ENCODE peak calls at places on chromosome 20, in nine cellular contexts. F is lower lobe of right lung, R is fibroblast of lung, B is HepG2, N is heart left ventricle, D is spleen, E is ovary, O is dorsolateral prefrontal cortex, K is RWPE1. T is an unnamed sample.

GRCh38 chr20:36210561-36210960 is 25.7 kb upstream of the AAR2 start:
- DNase-seq in F (no peak), R (no peak), B (no peak), N (no peak), D (no peak), E (no peak), O (no peak), K (no peak), T (no peak)

GRCh38 chr20:2524435-2525272 is 11.7 kb upstream of the TMC2 start:
- DNase-seq in F (peak; percentile 93), R (peak; percentile 79), B (peak; percentile 77), N (peak; percentile 90), D (peak; percentile 98), E (peak; percentile 85), O (peak; percentile 79), K (peak; percentile 55), T (peak; percentile 38)

GRCh38 chr20:15740046-15740775 is 833.0 kb downstream of the KIF16B start:
- DNase-seq in F (no peak), R (no peak), B (no peak), N (no peak), D (no peak), E (no peak), O (no peak), K (peak; percentile 21), T (no peak)

GRCh38 chr20:17698419-17698818 is 1.3 kb upstream of the BANF2 start:
- DNase-seq in F (no peak), R (no peak), B (no peak), N (no peak), D (no peak), E (no peak), O (no peak), K (no peak), T (no peak)

GRCh38 chr20:44495802-44496481 is 20.3 kb downstream of the TTPAL start:
- DNase-seq in F (no peak), R (peak; percentile 93), B (no peak), N (no peak), D (no peak), E (no peak), O (no peak), K (peak; percentile 97), T (peak; percentile 88)

GRCh38 chr20:63737940-63738686 is 1.5 kb upstream of the SLC2A4RG start:
- DNase-seq in F (peak; percentile 59), R (no peak), B (peak; percentile 90), N (no peak), D (peak; percentile 88), E (peak; percentile 37), O (no peak), K (no peak), T (no peak)

GRCh38 chr20:17969276-17969883 is 562 bp downstream of the MGME1 start:
- DNase-seq in F (peak; percentile 55), R (peak; percentile 37), B (peak; percentile 67), N (peak; percentile 33), D (no peak), E (no peak), O (no peak), K (peak; percentile 42), T (no peak)

GRCh38 chr20:36385503-36385902 is 79.4 kb downstream of the DLGAP4 start:
- DNase-seq in F (no peak), R (no peak), B (no peak), N (no peak), D (no peak), E (no peak), O (no peak), K (no peak), T (no peak)

DNA sequence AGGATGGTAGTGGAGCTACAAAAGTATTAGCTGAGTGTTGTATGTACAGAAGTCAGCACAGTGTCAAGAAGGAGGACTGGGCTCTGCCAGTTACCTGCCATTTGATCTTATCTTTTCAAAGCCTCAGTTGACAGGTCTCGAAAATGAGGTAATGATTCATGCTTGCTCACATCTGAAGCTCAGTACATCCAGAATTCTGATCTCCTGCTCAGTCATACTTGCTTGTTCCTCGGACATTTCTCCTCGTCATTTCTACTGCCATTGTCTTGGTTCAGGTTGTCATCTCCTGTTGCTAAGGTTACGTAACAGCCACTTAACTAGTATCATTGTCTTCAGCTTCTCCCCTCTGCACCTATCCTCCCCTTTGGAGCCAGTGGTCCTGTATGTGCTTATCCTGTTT is 89.5 kb downstream of the SLX4IP start:
- DNase-seq in F (no peak), R (no peak), B (no peak), N (no peak), D (no peak), E (no peak), O (no peak), K (peak; percentile 55), T (no peak)
- TF ChIP-seq CTCF in F (no peak), R (no peak), B (no peak), N (no peak), D (no peak), E (no peak), O (no peak), K (no peak), T (no peak)

GRCh38 chr20:46000571-46001145 is 8.1 kb upstream of the MMP9 start:
- DNase-seq in F (peak; percentile 20), R (no peak), B (no peak), N (no peak), D (no peak), E (no peak), O (no peak), K (no peak), T (no peak)

GRCh38 chr20:45998761-45999160 is 9.9 kb upstream of the MMP9 start:
- DNase-seq in F (peak; percentile 51), R (no peak), B (no peak), N (no peak), D (peak; percentile 83), E (no peak), O (no peak), K (no peak), T (no peak)

GRCh38 chr20:46001498-46001897 is 7.2 kb upstream of the MMP9 start:
- DNase-seq in F (no peak), R (no peak), B (no peak), N (no peak), D (no peak), E (no peak), O (no peak), K (no peak), T (no peak)

GRCh38 chr20:45998337-45998736 is 10.4 kb upstream of the MMP9 start:
- DNase-seq in F (peak; percentile 43), R (no peak), B (no peak), N (no peak), D (no peak), E (no peak), O (no peak), K (no peak), T (no peak)

GRCh38 chr20:45999908-46000570 is 8.7 kb upstream of the MMP9 start:
- DNase-seq in F (peak; percentile 18), R (no peak), B (no peak), N (no peak), D (no peak), E (no peak), O (no peak), K (no peak), T (no peak)
- H3K27ac ChIP-seq in F (no peak overlapping the region), R (no peak overlapping the region), B (no peak overlapping the region), N (no peak overlapping the region), D (peak overlapping the region; percentile 75), E (no peak overlapping the region), O (no peak overlapping the region), K (no peak overlapping the region), T (no peak overlapping the region)

GRCh38 chr20:62462976-62463592 is 12.7 kb downstream of the GATA5 start:
- DNase-seq in F (no peak), R (no peak), B (no peak), N (no peak), D (no peak), E (no peak), O (no peak), K (no peak), T (no peak)

GRCh38 chr20:62464990-62465389 is 10.8 kb downstream of the GATA5 start:
- DNase-seq in F (no peak), R (no peak), B (no peak), N (no peak), D (no peak), E (no peak), O (no peak), K (no peak), T (no peak)

GRCh38 chr20:62466071-62466760 is 9.6 kb downstream of the GATA5 start:
- DNase-seq in F (no peak), R (no peak), B (no peak), N (no peak), D (no peak), E (no peak), O (no peak), K (no peak), T (no peak)

GRCh38 chr20:62461834-62462233 is 14.0 kb downstream of the GATA5 start:
- DNase-seq in F (no peak), R (no peak), B (no peak), N (no peak), D (no peak), E (no peak), O (no peak), K (no peak), T (no peak)

GRCh38 chr20:62464080-62464770 is 11.6 kb downstream of the GATA5 start:
- DNase-seq in F (no peak), R (no peak), B (no peak), N (no peak), D (no peak), E (no peak), O (no peak), K (no peak), T (no peak)
- TF ChIP-seq CTCF in F (no peak), R (no peak), B (no peak), N (no peak), D (no peak), E (no peak), O (no peak), K (no peak), T (no peak)

GRCh38 chr20:47476452-47476851 is 25.2 kb upstream of the NCOA3 start:
- DNase-seq in F (no peak), R (no peak), B (no peak), N (no peak), D (no peak), E (no peak), O (no peak), K (no peak), T (no peak)
- H3K27ac ChIP-seq in F (no peak overlapping the region), R (no peak overlapping the region), B (no peak overlapping the region), N (no peak overlapping the region), D (no peak overlapping the region), E (no peak overlapping the region), O (no peak overlapping the region), K (no peak overlapping the region), T (no peak overlapping the region)

GRCh38 chr20:50646483-50646996 is 44.8 kb downstream of the RIPOR3 start:
- DNase-seq in F (no peak), R (peak; percentile 88), B (no peak), N (no peak), D (no peak), E (no peak), O (no peak), K (no peak), T (peak; percentile 78)
- TF ChIP-seq CTCF in F (peak; percentile 25), R (peak; percentile 38), B (peak; percentile 30), N (no peak), D (no peak), E (peak; percentile 13), O (no peak), K (no peak), T (peak; percentile 61)

DNA sequence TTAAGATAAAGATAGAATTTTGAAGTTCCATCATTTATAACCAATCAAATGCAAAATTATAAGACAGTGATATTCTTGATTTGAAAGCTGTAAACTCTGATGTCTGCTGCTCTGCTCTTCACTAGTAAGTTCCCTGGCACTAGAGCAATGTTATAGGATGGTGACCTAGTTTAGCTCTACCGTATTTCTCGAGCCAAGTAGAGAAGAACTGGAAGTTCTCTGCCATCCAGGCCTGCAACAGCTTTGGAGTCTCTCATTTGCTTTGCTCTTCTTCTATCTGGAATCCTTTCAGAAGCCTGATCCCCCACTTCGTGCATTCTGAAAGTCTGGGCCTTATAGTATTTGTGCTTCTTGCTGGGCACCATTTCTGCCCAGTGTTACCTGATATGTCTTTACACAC is 100.3 kb downstream of the PLCB1 start:
- DNase-seq in F (no peak), R (no peak), B (no peak), N (no peak), D (no peak), E (no peak), O (no peak), K (no peak), T (no peak)
- H3K27ac ChIP-seq in F (no peak overlapping the region), R (no peak overlapping the region), B (no peak overlapping the region), N (no peak overlapping the region), D (no peak overlapping the region), E (no peak overlapping the region), O (peak overlapping the region; percentile 52), K (no peak overlapping the region), T (no peak overlapping the region)